ENCODE peak calls at places on chromosomes 11 and 22, in six cellular contexts. B is iPS DF 6.9, D is substantia nigra, P is NCI-H1092 treated with DMSO at 0.1 percent for 48 hours, N is NCI-H2107, I is GM13977. L is an unnamed sample.

GRCh38 chr11:122692444-122692843 is 36.9 kb downstream of the UBASH3B start:
- DNase-seq in B (no peak), D (no peak), P (no peak), N (no peak), I (no peak), L (no peak)

GRCh38 chr11:16860632-16861031 is 122.2 kb downstream of the C11orf58 start:
- DNase-seq in B (no peak), D (no peak), P (no peak), N (no peak), I (no peak), L (no peak)

GRCh38 chr11:12170984-12171383 is 60.6 kb downstream of the MICAL2 start:
- DNase-seq in B (no peak), D (no peak), P (no peak), N (no peak), I (no peak), L (no peak)

GRCh38 chr11:10444725-10445286 is 10.3 kb upstream of the AMPD3 start:
- DNase-seq in B (no peak), D (no peak), P (no peak), N (no peak), I (no peak), L (no peak)

GRCh38 chr22:41587347-41587723 is 2.3 kb downstream of the PMM1 start:
- DNase-seq in B (no peak), D (no peak), P (no peak), N (no peak), I (no peak), L (no peak)

GRCh38 chr11:65793144-65793581 is 6.3 kb downstream of the OVOL1 start:
- DNase-seq in B (no peak), D (no peak), P (peak; percentile 34), N (peak; percentile 57), I (no peak), L (no peak)

GRCh38 chr11:43547411-43547718 is 133.2 kb upstream of the HSD17B12 start:
- DNase-seq in B (no peak), D (no peak), P (no peak), N (no peak), I (no peak), L (no peak)

GRCh38 chr11:118401880-118402590 is 629 bp downstream of the ATP5MG start:
- DNase-seq in B (no peak), D (no peak), P (no peak), N (no peak), I (no peak), L (no peak)

GRCh38 chr22:27637604-27638003 is 164.0 kb downstream of the MN1 start:
- DNase-seq in B (no peak), D (no peak), P (no peak), N (no peak), I (no peak), L (no peak)

GRCh38 chr11:133579165-133580031 is 47.1 kb upstream of the OPCML start:
- DNase-seq in B (no peak), D (no peak), P (no peak), N (no peak), I (no peak), L (no peak)

GRCh38 chr11:13166036-13166435 is 111.6 kb upstream of the BMAL1 start:
- DNase-seq in B (no peak), D (no peak), P (no peak), N (no peak), I (no peak), L (no peak)

GRCh38 chr22:46269564-46269963 is 1.8 kb downstream of the TTC38 start:
- DNase-seq in B (no peak), D (no peak), P (no peak), N (no peak), I (no peak), L (no peak)

GRCh38 chr11:119334173-119334930 is at the start of gene RNF26:
- DNase-seq in B (peak; percentile 98), D (peak; percentile 95), P (peak; percentile 99), N (peak; percentile 92), I (peak; percentile 99), L (peak; percentile 95)

GRCh38 chr11:119363081-119363861 is 16.8 kb upstream of the MFRP start:
- DNase-seq in B (no peak), D (no peak), P (peak; percentile 56), N (no peak), I (no peak), L (no peak)

GRCh38 chr11:78161937-78162336 is 22.5 kb upstream of the ALG8 start:
- DNase-seq in B (no peak), D (no peak), P (no peak), N (no peak), I (no peak), L (no peak)

GRCh38 chr11:119148855-119149370 is at the start of gene ABCG4:
- DNase-seq in B (no peak), D (no peak), P (no peak), N (no peak), I (peak; percentile 56), L (no peak)

GRCh38 chr11:118909619-118910308 is 16.0 kb downstream of the BCL9L start:
- DNase-seq in B (no peak), D (no peak), P (no peak), N (no peak), I (no peak), L (no peak)

GRCh38 chr11:124075492-124075840 is 34.3 kb upstream of the OR10G7 start:
- DNase-seq in B (no peak), D (no peak), P (no peak), N (no peak), I (no peak), L (no peak)

GRCh38 chr22:49208003-49208402 is 619.7 kb downstream of the BRD1 start:
- DNase-seq in B (no peak), D (no peak), P (no peak), N (no peak), I (no peak), L (no peak)

GRCh38 chr11:66727282-66727882 is 1.6 kb downstream of the SPTBN2 start:
- DNase-seq in B (no peak), D (no peak), P (peak; percentile 47), N (no peak), I (no peak), L (peak; percentile 8)

GRCh38 chr11:7667460-7667859 is 5.8 kb downstream of the CYB5R2 start:
- DNase-seq in B (no peak), D (no peak), P (no peak), N (no peak), I (no peak), L (no peak)